ENCODE peak calls at places on chromosomes 2 and 18, in nine cellular contexts. N is fibroblast of the conjunctiva; M is neural crest cell; W is MM.1S; U is stimulated activated CD8-positive, alpha-beta memory T cell treated with anti-CD3 and anti-CD28 coated beads, Interleukin-15, amount 100 ng/mL, for 1 hour; Q is SW480; P is NCI-H510A; C is nucleus accumbens; R is left ventricle myocardium superior. F is an unnamed sample.

GRCh38 chr2:148667114-148667513 is 22.6 kb downstream of the EPC2 start:
- DNase-seq in C (no peak), U (no peak), W (no peak), R (no peak), P (no peak), M (no peak), Q (no peak), N (no peak), F (no peak)

GRCh38 chr2:45892757-45893156 is 241.3 kb downstream of the PRKCE start:
- DNase-seq in W (no peak), N (no peak), R (no peak), C (no peak), P (no peak), Q (no peak), M (no peak), U (no peak), F (no peak)

GRCh38 chr2:109612991-109613921 is 510 bp downstream of the SEPTIN10 start:
- DNase-seq in C (peak; percentile 21), N (peak; percentile 53), Q (peak; percentile 60), M (no peak), W (peak; percentile 58), P (no peak), U (no peak), R (peak; percentile 86), F (peak; percentile 74)

GRCh38 chr18:46333371-46334199 is 229.4 kb downstream of the HAUS1 start:
- DNase-seq in W (peak; percentile 30), Q (no peak), C (peak; percentile 61), P (peak; percentile 45), R (peak; percentile 77), N (no peak), M (peak; percentile 63), U (no peak), F (peak; percentile 7)

GRCh38 chr2:127674241-127675209 is 805 bp downstream of the LIMS2 start:
- DNase-seq in C (no peak), R (peak; percentile 69), P (no peak), Q (no peak), N (no peak), M (no peak), W (no peak), U (no peak), F (peak; percentile 25)

GRCh38 chr2:42101641-42102605 is 54.1 kb downstream of the PKDCC start:
- DNase-seq in P (no peak), U (peak; percentile 89), N (peak; percentile 62), C (peak; percentile 20), Q (peak; percentile 89), M (peak; percentile 17), R (peak; percentile 72), W (peak; percentile 92), F (peak; percentile 70)

GRCh38 chr2:36376992-36377738 is 21.6 kb downstream of the CRIM1 start:
- DNase-seq in N (no peak), Q (no peak), W (no peak), P (no peak), M (no peak), C (no peak), R (peak; percentile 42), U (no peak), F (peak; percentile 56)

GRCh38 chr18:75530118-75530517 is 102.6 kb upstream of the SMIM21 start:
- DNase-seq in R (no peak), U (no peak), N (no peak), Q (no peak), C (no peak), P (no peak), M (no peak), W (no peak), F (no peak)

GRCh38 chr2:228847684-228848083 is 423.4 kb downstream of the PID1 start:
- DNase-seq in C (no peak), U (no peak), N (no peak), M (no peak), W (no peak), P (no peak), R (no peak), Q (no peak), F (no peak)

GRCh38 chr2:44972771-44973535 is 31.5 kb downstream of the SIX3 start:
- DNase-seq in U (no peak), Q (no peak), R (no peak), C (peak; percentile 23), N (no peak), W (no peak), M (no peak), P (no peak), F (peak; percentile 25)

GRCh38 chr2:241733391-241734207 is 831 bp upstream of the D2HGDH start:
- DNase-seq in W (no peak), M (no peak), R (no peak), N (no peak), U (no peak), Q (peak; percentile 4), P (no peak), C (no peak), F (no peak)

GRCh38 chr2:231687133-231687852 is 21.0 kb upstream of the PTMA start:
- DNase-seq in N (no peak), U (peak; percentile 42), Q (peak; percentile 78), P (peak; percentile 47), W (peak; percentile 40), R (peak; percentile 78), M (peak; percentile 76), C (peak; percentile 89), F (peak; percentile 46)

GRCh38 chr2:10196275-10196892 is 73.8 kb downstream of the RRM2 start:
- DNase-seq in R (no peak), Q (no peak), N (no peak), C (no peak), M (no peak), U (no peak), W (no peak), P (no peak), F (no peak)

GRCh38 chr2:25338401-25338800 is 3.3 kb downstream of the DNMT3A start:
- DNase-seq in Q (no peak), P (no peak), N (no peak), R (no peak), C (no peak), W (no peak), U (no peak), M (no peak), F (no peak)

GRCh38 chr2:239025951-239026461 is 178.1 kb downstream of the TWIST2 start:
- DNase-seq in W (no peak), Q (no peak), M (no peak), C (no peak), P (no peak), U (no peak), R (peak; percentile 8), N (no peak), F (peak; percentile 48)

GRCh38 chr2:102321954-102322719 is 10.8 kb downstream of the IL1RL1 start:
- DNase-seq in Q (no peak), U (no peak), M (no peak), P (no peak), C (no peak), R (no peak), N (no peak), W (no peak), F (no peak)

GRCh38 chr2:55899881-55900280 is 23.7 kb downstream of the EFEMP1 start:
- DNase-seq in R (no peak), P (no peak), U (no peak), N (no peak), Q (no peak), C (no peak), W (no peak), M (no peak), F (peak; percentile 73)

GRCh38 chr2:27765621-27766286 is 5.8 kb upstream of the MRPL33 start:
- DNase-seq in P (no peak), W (no peak), Q (peak; percentile 99), N (no peak), M (no peak), U (peak; percentile 8), R (peak; percentile 72), C (peak; percentile 64), F (no peak)

GRCh38 chr2:3209258-3209657 is 168.4 kb downstream of the EIPR1 start:
- DNase-seq in N (no peak), Q (no peak), P (no peak), M (no peak), R (no peak), C (no peak), W (no peak), U (no peak), F (no peak)

GRCh38 chr2:140892911-140893637 is 1237.7 kb downstream of the LRP1B start:
- DNase-seq in R (no peak), U (no peak), P (no peak), W (no peak), M (no peak), N (no peak), Q (no peak), C (no peak), F (no peak)

GRCh38 chr2:189581354-189582139 is 961 bp upstream of the SLC40A1 start:
- DNase-seq in M (no peak), U (no peak), C (peak; percentile 52), R (no peak), P (no peak), W (no peak), N (no peak), Q (peak; percentile 9), F (no peak)

GRCh38 chr2:31379102-31379501 is 35.4 kb downstream of the XDH start:
- DNase-seq in W (no peak), U (no peak), R (no peak), C (no peak), M (no peak), N (no peak), Q (no peak), P (no peak), F (no peak)

GRCh38 chr18:70334728-70335329 is 46.0 kb downstream of the SOCS6 start:
- DNase-seq in R (no peak), C (no peak), P (no peak), N (peak; percentile 35), W (no peak), U (no peak), M (no peak), Q (no peak), F (no peak)

GRCh38 chr2:9644021-9644420 is 13.2 kb upstream of the YWHAQ start:
- DNase-seq in Q (no peak), N (no peak), U (no peak), C (no peak), R (no peak), P (no peak), W (no peak), M (no peak), F (no peak)

GRCh38 chr2:227877359-227878309 is 6.2 kb downstream of the DAW1 start:
- DNase-seq in W (no peak), P (no peak), M (no peak), R (peak; percentile 29), C (no peak), Q (no peak), U (no peak), N (peak; percentile 63), F (no peak)

GRCh38 chr2:30404354-30405265 is 42.4 kb upstream of the LCLAT1 start:
- DNase-seq in C (no peak), R (peak; percentile 41), U (no peak), M (no peak), P (no peak), Q (no peak), W (no peak), N (no peak), F (peak; percentile 36)

GRCh38 chr18:4831791-4832375 is 365.2 kb downstream of the AKAIN1 start:
- DNase-seq in U (no peak), Q (peak; percentile 51), P (no peak), R (no peak), C (no peak), W (no peak), N (no peak), M (no peak), F (no peak)

GRCh38 chr2:64781991-64782390 is 128.3 kb upstream of the SERTAD2 start:
- DNase-seq in U (no peak), P (no peak), M (no peak), W (no peak), N (no peak), Q (no peak), C (no peak), R (no peak), F (peak; percentile 27)

F was measured in RPMI7951.